ENCODE peak calls at places on chromosomes 2 and 18, in four cellular contexts. One of them, this sample, is unnamed.

GRCh38 chr2:218002792-218003191 is at the start of gene TNS1:
- DNase-seq in GM12878: no peak
- DNase-seq in HepG2: no peak
- DNase-seq in H1: no peak
- DNase-seq in this sample: no peak

GRCh38 chr2:101466426-101466825 is 8.5 kb downstream of the RFX8 start:
- DNase-seq in GM12878: no peak
- DNase-seq in HepG2: no peak
- DNase-seq in H1: no peak
- DNase-seq in this sample: no peak

GRCh38 chr2:25979006-25979405 is 3.3 kb downstream of the KIF3C start:
- DNase-seq in GM12878: no peak
- DNase-seq in HepG2: no peak
- DNase-seq in H1: no peak
- DNase-seq in this sample: no peak

GRCh38 chr18:4734903-4735302 is 279.8 kb upstream of the DLGAP1 start:
- DNase-seq in GM12878: no peak
- DNase-seq in HepG2: no peak
- DNase-seq in H1: no peak
- DNase-seq in this sample: no peak

GRCh38 chr2:156472686-156473085 is 36.5 kb downstream of the GPD2 start:
- DNase-seq in GM12878: no peak
- DNase-seq in HepG2: no peak
- DNase-seq in H1: no peak
- DNase-seq in this sample: no peak

GRCh38 chr2:164898475-164898874 is 56.9 kb downstream of the SLC38A11 start:
- DNase-seq in GM12878: no peak
- DNase-seq in HepG2: peak; percentile 88
- DNase-seq in H1: no peak
- DNase-seq in this sample: no peak

GRCh38 chr2:102005989-102006885 is 14.5 kb downstream of the IL1R2 start:
- DNase-seq in GM12878: no peak
- DNase-seq in HepG2: peak; percentile 73
- DNase-seq in H1: peak; percentile 9
- DNase-seq in this sample: peak; percentile 76

GRCh38 chr2:240986787-240987411 is 11.5 kb upstream of the SNED1 start:
- DNase-seq in GM12878: no peak
- DNase-seq in HepG2: no peak
- DNase-seq in H1: no peak
- DNase-seq in this sample: no peak

GRCh38 chr18:23593720-23594119 is 7.4 kb upstream of the NPC1 start:
- DNase-seq in GM12878: no peak
- DNase-seq in HepG2: no peak
- DNase-seq in H1: no peak
- DNase-seq in this sample: no peak

GRCh38 chr18:7779226-7779625 is 212.1 kb downstream of the PTPRM start:
- DNase-seq in GM12878: no peak
- DNase-seq in HepG2: no peak
- DNase-seq in H1: no peak
- DNase-seq in this sample: no peak

GRCh38 chr2:240929364-240930095 is 23.4 kb downstream of the CROCC2 start:
- DNase-seq in GM12878: no peak
- DNase-seq in HepG2: no peak
- DNase-seq in H1: no peak
- DNase-seq in this sample: no peak

GRCh38 chr2:85066874-85067351 is 66.3 kb upstream of the TCF7L1 start:
- DNase-seq in GM12878: no peak
- DNase-seq in HepG2: peak; percentile 77
- DNase-seq in H1: peak; percentile 65
- DNase-seq in this sample: peak; percentile 72

GRCh38 chr2:44118257-44118656 is 50.4 kb upstream of the PPM1B start:
- DNase-seq in GM12878: no peak
- DNase-seq in HepG2: no peak
- DNase-seq in H1: no peak
- DNase-seq in this sample: no peak

GRCh38 chr18:30545393-30545792 is 497.1 kb downstream of the DSC3 start:
- DNase-seq in GM12878: no peak
- DNase-seq in HepG2: no peak
- DNase-seq in H1: no peak
- DNase-seq in this sample: no peak

GRCh38 chr18:79451237-79452125 is 55.8 kb downstream of the NFATC1 start:
- DNase-seq in GM12878: no peak
- DNase-seq in HepG2: no peak
- DNase-seq in H1: no peak
- DNase-seq in this sample: no peak

GRCh38 chr2:206619011-206619410 is 23.3 kb upstream of the FAM237A start:
- DNase-seq in GM12878: no peak
- DNase-seq in HepG2: no peak
- DNase-seq in H1: no peak
- DNase-seq in this sample: no peak

GRCh38 chr2:206611736-206612135 is 30.6 kb upstream of the FAM237A start:
- DNase-seq in GM12878: no peak
- DNase-seq in HepG2: no peak
- DNase-seq in H1: no peak
- DNase-seq in this sample: no peak

GRCh38 chr2:206615417-206616089 is 26.7 kb upstream of the FAM237A start:
- DNase-seq in GM12878: no peak
- DNase-seq in HepG2: peak; percentile 13
- DNase-seq in H1: no peak
- DNase-seq in this sample: peak; percentile 8

GRCh38 chr2:206614825-206615224 is 27.5 kb upstream of the FAM237A start:
- DNase-seq in GM12878: no peak
- DNase-seq in HepG2: no peak
- DNase-seq in H1: peak; percentile 5
- DNase-seq in this sample: peak; percentile 24

GRCh38 chr2:206616141-206616540 is 26.1 kb upstream of the FAM237A start:
- DNase-seq in GM12878: no peak
- DNase-seq in HepG2: no peak
- DNase-seq in H1: no peak
- DNase-seq in this sample: no peak
- TF ChIP-seq EZH2 in GM12878: no peak
- TF ChIP-seq EZH2 in HepG2: no peak
- TF ChIP-seq EZH2 in H1: no peak
- TF ChIP-seq EZH2 in this sample: no peak

GRCh38 chr2:72090271-72090720 is 57.4 kb downstream of the CYP26B1 start:
- DNase-seq in GM12878: no peak
- DNase-seq in HepG2: no peak
- DNase-seq in H1: no peak
- DNase-seq in this sample: peak; percentile 18

GRCh38 chr2:72089537-72089936 is 58.1 kb downstream of the CYP26B1 start:
- DNase-seq in GM12878: no peak
- DNase-seq in HepG2: no peak
- DNase-seq in H1: no peak
- DNase-seq in this sample: no peak

GRCh38 chr2:72092099-72092498 is 55.6 kb downstream of the CYP26B1 start:
- DNase-seq in GM12878: no peak
- DNase-seq in HepG2: no peak
- DNase-seq in H1: no peak
- DNase-seq in this sample: no peak

GRCh38 chr2:72089028-72089427 is 58.6 kb downstream of the CYP26B1 start:
- DNase-seq in GM12878: no peak
- DNase-seq in HepG2: no peak
- DNase-seq in H1: no peak
- DNase-seq in this sample: no peak

GRCh38 chr2:72090781-72091482 is 56.7 kb downstream of the CYP26B1 start:
- DNase-seq in GM12878: no peak
- DNase-seq in HepG2: no peak
- DNase-seq in H1: no peak
- DNase-seq in this sample: no peak
- TF ChIP-seq ATF2 in GM12878: no peak
- TF ChIP-seq ATF2 in HepG2: no peak
- TF ChIP-seq ATF2 in H1: no peak
- TF ChIP-seq ATF2 in this sample: no peak

GRCh38 chr2:238238766-238239551 is 879 bp downstream of the HES6 start:
- DNase-seq in GM12878: no peak
- DNase-seq in HepG2: no peak
- DNase-seq in H1: no peak
- DNase-seq in this sample: peak; percentile 54
- TF ChIP-seq EZH2 in GM12878: no peak
- TF ChIP-seq EZH2 in HepG2: no peak
- TF ChIP-seq EZH2 in H1: no peak
- TF ChIP-seq EZH2 in this sample: no peak

GRCh38 chr2:53455094-53455493 is 312.5 kb upstream of the CHAC2 start:
- DNase-seq in GM12878: no peak
- DNase-seq in HepG2: no peak
- DNase-seq in H1: no peak
- DNase-seq in this sample: no peak
- TF ChIP-seq ATF2 in GM12878: no peak
- TF ChIP-seq ATF2 in HepG2: no peak
- TF ChIP-seq ATF2 in H1: no peak
- TF ChIP-seq ATF2 in this sample: no peak

GRCh38 chr2:20666114-20666363 is 905 bp upstream of the GDF7 start:
- DNase-seq in GM12878: no peak
- DNase-seq in HepG2: no peak
- DNase-seq in H1: no peak
- DNase-seq in this sample: no peak
- TF ChIP-seq EZH2 in GM12878: no peak
- TF ChIP-seq EZH2 in HepG2: no peak
- TF ChIP-seq EZH2 in H1: peak; percentile 98
- TF ChIP-seq EZH2 in this sample: no peak

GRCh38 chr2:120885311-120885710 is 149.6 kb downstream of the GLI2 start:
- DNase-seq in GM12878: no peak
- DNase-seq in HepG2: no peak
- DNase-seq in H1: no peak
- DNase-seq in this sample: peak; percentile 32
- TF ChIP-seq ATF2 in GM12878: no peak
- TF ChIP-seq ATF2 in HepG2: no peak
- TF ChIP-seq ATF2 in H1: no peak
- TF ChIP-seq ATF2 in this sample: no peak